ENCODE peak calls at places on chromosomes 11 and 22, in nine cellular contexts. S is sigmoid colon, O is endothelial cell of umbilical vein, L is prostate gland, A is transverse colon, W is stomach, J is HCT116, X is H1, H is HepG2. Z is an unnamed sample. For H3K4me1, the result is how much of the 10 kb centered on the place peaks cover.

GRCh38 chr22:33986167-33986771 is 66.0 kb upstream of the LARGE1 start:
- DNase-seq in A (no peak), W (no peak), H (no peak), S (no peak), O (no peak), J (no peak), X (no peak), L (no peak), Z (no peak)

GRCh38 chr11:74437441-74437840 is 29.9 kb downstream of the KCNE3 start:
- DNase-seq in O (peak), H (no peak), J (no peak), W (no peak), X (no peak), A (no peak), S (no peak), L (no peak), Z (no peak)

GRCh38 chr22:50437511-50438304 is 37.1 kb downstream of the SBF1 start:
- DNase-seq in L (no peak), X (no peak), H (no peak), S (no peak), A (no peak), W (no peak), O (no peak), J (no peak), Z (no peak)

GRCh38 chr11:60563553-60564235 is 48.5 kb downstream of the MS4A13 start:
- DNase-seq in A (no peak), H (no peak), X (peak), S (no peak), W (no peak), O (no peak), L (no peak), J (no peak), Z (no peak)

GRCh38 chr22:37121887-37122591 is 12.5 kb upstream of the TMPRSS6 start:
- DNase-seq in J (no peak), L (peak), W (peak), O (peak), H (peak), S (no peak), A (peak), X (no peak), Z (peak)

GRCh38 chr11:27933992-27934829 is 173.7 kb downstream of the KIF18A start:
- DNase-seq in O (peak), W (no peak), L (no peak), X (no peak), H (no peak), A (no peak), J (peak), S (no peak), Z (no peak)

GRCh38 chr22:49666146-49666809 is 161.4 kb downstream of the BRD1 start:
- DNase-seq in X (peak), L (no peak), J (no peak), O (no peak), A (peak), W (no peak), H (no peak), S (peak), Z (no peak)

GRCh38 chr11:122375687-122376399 is 259.8 kb upstream of the BLID start:
- DNase-seq in A (no peak), J (peak), O (no peak), X (no peak), L (no peak), W (no peak), H (no peak), S (no peak), Z (no peak)

GRCh38 chr11:116199182-116199581 is 573.6 kb downstream of the BUD13 start:
- DNase-seq in W (no peak), J (no peak), O (no peak), S (no peak), X (no peak), A (no peak), H (no peak), L (no peak), Z (no peak)

GRCh38 chr11:74090701-74091100 is 80.1 kb downstream of the C2CD3 start:
- DNase-seq in W (no peak), L (no peak), J (no peak), O (no peak), S (no peak), A (no peak), H (peak), X (no peak), Z (no peak)

GRCh38 chr11:132670921-132671675 is 861.2 kb downstream of the OPCML start:
- DNase-seq in W (no peak), L (no peak), O (no peak), J (no peak), S (no peak), A (no peak), H (no peak), X (no peak), Z (no peak)

GRCh38 chr11:64003807-64004589 is 17.8 kb downstream of the OTUB1 start:
- DNase-seq in J (no peak), A (no peak), L (no peak), S (no peak), H (no peak), O (peak), W (no peak), X (no peak), Z (peak)

GRCh38 chr22:44811141-44811540 is 58.8 kb downstream of the ARHGAP8 start:
- DNase-seq in X (no peak), L (no peak), A (no peak), O (no peak), S (peak), W (no peak), J (no peak), H (no peak), Z (peak)

GRCh38 chr11:16012125-16012751 is 344.1 kb downstream of the SOX6 start:
- DNase-seq in H (no peak), L (no peak), X (no peak), O (peak), J (no peak), S (no peak), A (no peak), W (no peak), Z (no peak)

GRCh38 chr11:16002942-16003341 is 353.4 kb downstream of the SOX6 start:
- DNase-seq in X (no peak), S (no peak), A (no peak), J (no peak), W (no peak), H (no peak), O (no peak), L (no peak), Z (no peak)

GRCh38 chr11:16009021-16009420 is 347.3 kb downstream of the SOX6 start:
- DNase-seq in J (no peak), S (no peak), X (no peak), W (no peak), L (no peak), O (no peak), A (no peak), H (no peak), Z (no peak)

GRCh38 chr11:16011396-16011795 is 344.9 kb downstream of the SOX6 start:
- DNase-seq in S (no peak), J (no peak), H (no peak), O (no peak), X (no peak), W (no peak), A (no peak), L (no peak), Z (no peak)

GRCh38 chr11:16007514-16007913 is 348.8 kb downstream of the SOX6 start:
- DNase-seq in O (no peak), L (no peak), H (no peak), J (no peak), S (no peak), W (no peak), A (no peak), X (no peak), Z (no peak)
- TF ChIP-seq POLR2A in O (no peak), L (no peak), H (no peak), J (no peak), S (no peak), W (no peak), A (no peak), X (no peak), Z (no peak)

GRCh38 chr22:31086703-31087330 is 5.7 kb downstream of the SMTN start:
- DNase-seq in L (no peak), A (no peak), X (no peak), H (no peak), J (no peak), O (no peak), W (no peak), S (no peak), Z (no peak)
- H3K4me1 ChIP-seq in L (under half), A (half or more), X (under half), H (under half), J (half or more), O (under half), W (half or more), S (half or more), Z (under half)

DNA sequence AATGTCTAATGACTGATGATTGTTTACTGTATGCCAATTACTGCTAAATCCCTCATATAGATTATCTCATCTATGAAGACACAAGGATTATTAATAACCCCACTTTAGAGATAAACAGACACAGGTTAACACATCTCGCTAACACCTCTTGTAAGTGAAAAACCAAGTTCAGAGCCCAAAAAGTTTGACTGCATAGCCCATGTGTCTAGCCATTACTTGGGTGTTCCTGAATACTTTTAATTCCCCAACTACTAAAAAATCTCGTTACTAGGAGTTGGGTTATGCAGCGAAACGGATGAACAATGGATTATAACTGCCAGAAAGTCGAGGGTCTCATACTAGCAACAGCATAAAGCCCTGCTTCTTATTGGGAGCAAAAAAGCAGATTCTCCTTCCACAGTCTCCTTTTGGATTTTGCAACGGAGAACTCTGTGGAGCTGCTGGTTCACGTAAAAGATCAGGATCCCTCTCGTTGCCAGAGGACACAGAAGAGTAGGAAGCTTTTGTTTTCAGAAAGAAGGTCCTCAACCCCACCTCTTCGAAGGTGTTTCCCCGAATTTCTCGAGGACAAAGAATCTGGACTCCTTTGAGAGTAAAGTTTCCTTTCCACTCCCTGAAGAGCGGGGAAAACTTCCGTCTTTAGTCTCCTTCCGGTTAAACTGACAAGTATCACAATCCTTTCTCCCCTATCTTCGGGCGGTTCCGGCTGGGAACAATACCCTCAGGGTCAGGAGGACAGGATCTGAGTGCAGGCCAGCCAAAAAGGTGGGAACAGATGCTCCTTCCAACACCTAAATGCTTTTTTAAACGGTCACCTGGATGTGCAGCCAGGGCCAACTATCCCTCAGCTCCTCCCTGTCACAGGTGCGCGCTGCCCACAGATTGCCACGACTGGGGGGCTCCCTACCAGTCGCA is 907 bp downstream of the ZBED5 start:
- DNase-seq in O (peak), L (peak), H (peak), X (no peak), S (peak), J (no peak), W (peak), A (peak), Z (no peak)
- TF ChIP-seq POLR2AphosphoS5 in O (no peak), L (peak), H (peak), X (peak), S (peak), J (no peak), W (peak), A (peak), Z (no peak)

DNA sequence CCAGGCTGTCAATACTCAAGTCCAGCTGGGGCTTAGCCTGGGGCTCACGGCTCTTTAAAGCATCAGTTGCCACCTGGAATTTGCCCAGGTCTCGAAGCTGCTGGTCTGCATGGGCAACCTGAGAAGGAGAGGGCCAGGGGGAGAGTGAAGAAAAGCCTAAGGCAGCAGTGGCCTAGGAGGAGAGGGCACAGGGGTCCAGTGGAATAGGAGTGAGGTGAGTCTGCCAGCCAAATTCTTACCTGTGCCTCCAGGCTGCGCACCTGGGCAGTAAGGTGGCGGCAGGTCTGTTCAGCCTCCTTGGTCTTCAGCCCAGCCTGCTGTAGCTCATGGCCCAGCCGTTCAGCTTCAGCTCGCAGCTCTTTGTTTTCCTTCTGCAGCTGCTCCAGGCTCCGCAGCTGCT is 10.0 kb downstream of the IL18BP start:
- DNase-seq in X (no peak), H (no peak), S (no peak), O (no peak), W (no peak), A (no peak), L (no peak), J (no peak), Z (no peak)
- TF ChIP-seq POLR2A in X (no peak), H (no peak), S (no peak), O (no peak), W (no peak), A (no peak), L (no peak), J (no peak), Z (no peak)

Z was measured in spleen.